ENCODE peak calls at places on chromosome X, in five cellular contexts. One of them, this sample, is unnamed. For H3K27me3 and H3K4me1, the result is how much of the 10 kb centered on the place peaks cover.

GRCh38 chrX:74343970-74344622 is 40.1 kb downstream of the ZCCHC13 start:
- DNase-seq in PC-3: peak
- DNase-seq in SK-N-SH: peak
- DNase-seq in CD8-positive, alpha-beta T cell: peak
- DNase-seq in left ventricle myocardium inferior: no peak
- DNase-seq in this sample: peak

GRCh38 chrX:45323387-45323786 is 122.7 kb upstream of the DIPK2B start:
- DNase-seq in SK-N-SH: no peak
- DNase-seq in PC-3: peak
- DNase-seq in CD8-positive, alpha-beta T cell: no peak
- DNase-seq in left ventricle myocardium inferior: no peak
- DNase-seq in this sample: no peak

GRCh38 chrX:118655561-118656246 is 71.7 kb upstream of the IL13RA1 start:
- DNase-seq in left ventricle myocardium inferior: no peak
- DNase-seq in SK-N-SH: no peak
- DNase-seq in CD8-positive, alpha-beta T cell: no peak
- DNase-seq in PC-3: peak
- DNase-seq in this sample: no peak

GRCh38 chrX:52553995-52554642 is 37.3 kb upstream of the XAGE1B start:
- DNase-seq in SK-N-SH: no peak
- DNase-seq in CD8-positive, alpha-beta T cell: no peak
- DNase-seq in left ventricle myocardium inferior: no peak
- DNase-seq in PC-3: no peak
- DNase-seq in this sample: no peak

GRCh38 chrX:65596270-65596669 is 61.7 kb upstream of the LAS1L start:
- DNase-seq in PC-3: peak
- DNase-seq in CD8-positive, alpha-beta T cell: no peak
- DNase-seq in SK-N-SH: no peak
- DNase-seq in left ventricle myocardium inferior: no peak
- DNase-seq in this sample: no peak

GRCh38 chrX:34656842-34657780 is at the start of gene TMEM47:
- DNase-seq in CD8-positive, alpha-beta T cell: no peak
- DNase-seq in PC-3: peak
- DNase-seq in left ventricle myocardium inferior: peak
- DNase-seq in SK-N-SH: peak
- DNase-seq in this sample: peak

GRCh38 chrX:65679071-65679540 is 11.7 kb downstream of the MSN start:
- DNase-seq in left ventricle myocardium inferior: no peak
- DNase-seq in CD8-positive, alpha-beta T cell: no peak
- DNase-seq in SK-N-SH: no peak
- DNase-seq in PC-3: peak
- DNase-seq in this sample: no peak

GRCh38 chrX:37757082-37757481 is 22.8 kb upstream of the CYBB start:
- DNase-seq in SK-N-SH: no peak
- DNase-seq in CD8-positive, alpha-beta T cell: no peak
- DNase-seq in left ventricle myocardium inferior: no peak
- DNase-seq in PC-3: no peak
- DNase-seq in this sample: no peak

GRCh38 chrX:50497067-50497466 is 26.4 kb upstream of the DGKK start:
- DNase-seq in CD8-positive, alpha-beta T cell: no peak
- DNase-seq in PC-3: no peak
- DNase-seq in left ventricle myocardium inferior: no peak
- DNase-seq in SK-N-SH: no peak
- DNase-seq in this sample: no peak

GRCh38 chrX:110087485-110088356 is 84.8 kb downstream of the TMEM164 start:
- DNase-seq in SK-N-SH: no peak
- DNase-seq in left ventricle myocardium inferior: no peak
- DNase-seq in CD8-positive, alpha-beta T cell: no peak
- DNase-seq in PC-3: peak
- DNase-seq in this sample: no peak

GRCh38 chrX:41909068-41909467 is 14.3 kb downstream of the CASK start:
- DNase-seq in left ventricle myocardium inferior: no peak
- DNase-seq in CD8-positive, alpha-beta T cell: no peak
- DNase-seq in PC-3: no peak
- DNase-seq in SK-N-SH: no peak
- DNase-seq in this sample: no peak

GRCh38 chrX:119990995-119991787 is 47.6 kb upstream of the NKAP start:
- DNase-seq in PC-3: no peak
- DNase-seq in CD8-positive, alpha-beta T cell: no peak
- DNase-seq in SK-N-SH: peak
- DNase-seq in left ventricle myocardium inferior: no peak
- DNase-seq in this sample: peak

GRCh38 chrX:151227637-151228036 is 51.3 kb downstream of the GPR50 start:
- DNase-seq in PC-3: no peak
- DNase-seq in left ventricle myocardium inferior: no peak
- DNase-seq in SK-N-SH: no peak
- DNase-seq in CD8-positive, alpha-beta T cell: no peak
- DNase-seq in this sample: no peak

GRCh38 chrX:8913665-8914409 is 112.7 kb upstream of the FAM9A start:
- DNase-seq in PC-3: no peak
- DNase-seq in left ventricle myocardium inferior: peak
- DNase-seq in CD8-positive, alpha-beta T cell: no peak
- DNase-seq in SK-N-SH: no peak
- DNase-seq in this sample: no peak
- H3K27ac ChIP-seq in PC-3: no peak
- H3K27ac ChIP-seq in left ventricle myocardium inferior: peak
- H3K27ac ChIP-seq in CD8-positive, alpha-beta T cell: no peak
- H3K27ac ChIP-seq in SK-N-SH: no peak
- H3K27ac ChIP-seq in this sample: peak

DNA sequence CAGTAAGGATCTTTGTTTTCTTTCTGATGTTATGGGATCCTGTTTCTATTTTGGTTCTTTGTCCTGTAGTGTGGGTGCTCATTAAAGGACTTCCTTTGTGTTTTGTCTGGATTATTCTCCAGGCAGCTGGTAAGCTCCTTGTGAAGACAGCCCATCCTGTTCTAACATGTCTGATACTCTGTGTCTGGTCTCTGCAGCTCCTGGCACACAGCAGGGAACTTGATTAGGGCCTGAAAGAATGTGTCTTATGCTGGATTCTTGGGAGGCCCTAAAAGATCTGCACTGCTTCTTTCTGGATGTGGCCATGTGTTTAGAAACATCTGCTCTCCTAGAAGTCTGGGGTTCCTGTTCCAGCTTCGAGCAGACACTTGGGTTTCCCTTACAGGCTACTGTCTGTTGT is 38.1 kb upstream of the ATXN3L start:
- DNase-seq in left ventricle myocardium inferior: no peak
- DNase-seq in CD8-positive, alpha-beta T cell: no peak
- DNase-seq in PC-3: no peak
- DNase-seq in SK-N-SH: no peak
- DNase-seq in this sample: no peak
- H3K27me3 ChIP-seq in left ventricle myocardium inferior: under half
- H3K27me3 ChIP-seq in CD8-positive, alpha-beta T cell: under half
- H3K27me3 ChIP-seq in PC-3: under half
- H3K27me3 ChIP-seq in SK-N-SH: under half
- H3K27me3 ChIP-seq in this sample: under half

GRCh38 chrX:1486749-1487361 is 34.1 kb upstream of the ASMTL start:
- DNase-seq in CD8-positive, alpha-beta T cell: no peak
- DNase-seq in PC-3: no peak
- DNase-seq in left ventricle myocardium inferior: peak
- DNase-seq in SK-N-SH: no peak
- DNase-seq in this sample: peak
- H3K4me1 ChIP-seq in CD8-positive, alpha-beta T cell: under half
- H3K4me1 ChIP-seq in PC-3: under half
- H3K4me1 ChIP-seq in left ventricle myocardium inferior: under half
- H3K4me1 ChIP-seq in SK-N-SH: under half
- H3K4me1 ChIP-seq in this sample: under half

GRCh38 chrX:10110984-10111363 is 45.8 kb upstream of the CLCN4 start:
- DNase-seq in PC-3: no peak
- DNase-seq in CD8-positive, alpha-beta T cell: peak
- DNase-seq in SK-N-SH: no peak
- DNase-seq in left ventricle myocardium inferior: no peak
- DNase-seq in this sample: no peak

GRCh38 chrX:10108288-10108687 is 48.5 kb upstream of the CLCN4 start:
- DNase-seq in left ventricle myocardium inferior: no peak
- DNase-seq in PC-3: no peak
- DNase-seq in SK-N-SH: no peak
- DNase-seq in CD8-positive, alpha-beta T cell: no peak
- DNase-seq in this sample: no peak

GRCh38 chrX:10111364-10112148 is 45.2 kb upstream of the CLCN4 start:
- DNase-seq in CD8-positive, alpha-beta T cell: peak
- DNase-seq in PC-3: no peak
- DNase-seq in left ventricle myocardium inferior: peak
- DNase-seq in SK-N-SH: no peak
- DNase-seq in this sample: no peak

GRCh38 chrX:10110316-10110932 is 46.4 kb upstream of the CLCN4 start:
- DNase-seq in CD8-positive, alpha-beta T cell: no peak
- DNase-seq in PC-3: no peak
- DNase-seq in left ventricle myocardium inferior: no peak
- DNase-seq in SK-N-SH: no peak
- DNase-seq in this sample: no peak

GRCh38 chrX:10109695-10110094 is 47.1 kb upstream of the CLCN4 start:
- DNase-seq in PC-3: no peak
- DNase-seq in left ventricle myocardium inferior: peak
- DNase-seq in CD8-positive, alpha-beta T cell: no peak
- DNase-seq in SK-N-SH: no peak
- DNase-seq in this sample: no peak
- H3K27ac ChIP-seq in PC-3: no peak
- H3K27ac ChIP-seq in left ventricle myocardium inferior: peak
- H3K27ac ChIP-seq in CD8-positive, alpha-beta T cell: no peak
- H3K27ac ChIP-seq in SK-N-SH: no peak
- H3K27ac ChIP-seq in this sample: no peak

GRCh38 chrX:100591256-100592051 is 6.7 kb downstream of the TNMD start:
- DNase-seq in PC-3: no peak
- DNase-seq in left ventricle myocardium inferior: no peak
- DNase-seq in SK-N-SH: no peak
- DNase-seq in CD8-positive, alpha-beta T cell: no peak
- DNase-seq in this sample: no peak
- H3K27me3 ChIP-seq in PC-3: under half
- H3K27me3 ChIP-seq in left ventricle myocardium inferior: under half
- H3K27me3 ChIP-seq in SK-N-SH: under half
- H3K27me3 ChIP-seq in CD8-positive, alpha-beta T cell: under half
- H3K27me3 ChIP-seq in this sample: under half

GRCh38 chrX:2697741-2698294 is 6.7 kb downstream of the CD99 start:
- DNase-seq in SK-N-SH: no peak
- DNase-seq in left ventricle myocardium inferior: no peak
- DNase-seq in CD8-positive, alpha-beta T cell: no peak
- DNase-seq in PC-3: no peak
- DNase-seq in this sample: no peak
- H3K4me1 ChIP-seq in SK-N-SH: under half
- H3K4me1 ChIP-seq in left ventricle myocardium inferior: half or more
- H3K4me1 ChIP-seq in CD8-positive, alpha-beta T cell: half or more
- H3K4me1 ChIP-seq in PC-3: under half
- H3K4me1 ChIP-seq in this sample: under half

DNA sequence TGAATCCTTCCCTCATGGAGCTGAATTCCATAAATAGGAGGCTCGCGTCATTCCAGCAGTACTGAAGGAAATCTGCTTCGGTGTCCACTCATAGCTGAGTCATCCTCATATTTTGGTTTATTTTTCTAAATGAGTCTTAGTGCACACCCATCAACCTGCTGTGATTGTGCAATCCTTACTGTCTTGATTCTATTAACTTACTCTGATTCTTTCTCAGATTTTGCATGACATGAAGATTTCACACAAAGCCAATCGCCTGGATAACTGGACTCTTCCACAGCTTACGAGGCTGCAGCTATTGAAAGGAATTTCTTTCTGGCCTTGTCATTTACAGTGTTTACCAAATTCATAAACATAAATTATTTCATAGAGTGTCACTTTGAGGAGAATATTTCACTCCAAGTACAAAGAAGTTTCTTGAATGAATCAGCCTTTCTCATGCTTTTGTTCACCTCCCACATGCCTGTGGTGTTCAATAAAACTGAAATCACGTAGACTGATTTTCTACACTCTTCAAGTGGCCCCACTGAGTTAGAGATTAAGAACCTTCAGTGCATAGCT is 207.6 kb upstream of the SLITRK2 start:
- DNase-seq in PC-3: peak
- DNase-seq in left ventricle myocardium inferior: no peak
- DNase-seq in CD8-positive, alpha-beta T cell: no peak
- DNase-seq in SK-N-SH: no peak
- DNase-seq in this sample: no peak
- H3K27ac ChIP-seq in PC-3: peak
- H3K27ac ChIP-seq in left ventricle myocardium inferior: no peak
- H3K27ac ChIP-seq in CD8-positive, alpha-beta T cell: no peak
- H3K27ac ChIP-seq in SK-N-SH: no peak
- H3K27ac ChIP-seq in this sample: no peak

DNA sequence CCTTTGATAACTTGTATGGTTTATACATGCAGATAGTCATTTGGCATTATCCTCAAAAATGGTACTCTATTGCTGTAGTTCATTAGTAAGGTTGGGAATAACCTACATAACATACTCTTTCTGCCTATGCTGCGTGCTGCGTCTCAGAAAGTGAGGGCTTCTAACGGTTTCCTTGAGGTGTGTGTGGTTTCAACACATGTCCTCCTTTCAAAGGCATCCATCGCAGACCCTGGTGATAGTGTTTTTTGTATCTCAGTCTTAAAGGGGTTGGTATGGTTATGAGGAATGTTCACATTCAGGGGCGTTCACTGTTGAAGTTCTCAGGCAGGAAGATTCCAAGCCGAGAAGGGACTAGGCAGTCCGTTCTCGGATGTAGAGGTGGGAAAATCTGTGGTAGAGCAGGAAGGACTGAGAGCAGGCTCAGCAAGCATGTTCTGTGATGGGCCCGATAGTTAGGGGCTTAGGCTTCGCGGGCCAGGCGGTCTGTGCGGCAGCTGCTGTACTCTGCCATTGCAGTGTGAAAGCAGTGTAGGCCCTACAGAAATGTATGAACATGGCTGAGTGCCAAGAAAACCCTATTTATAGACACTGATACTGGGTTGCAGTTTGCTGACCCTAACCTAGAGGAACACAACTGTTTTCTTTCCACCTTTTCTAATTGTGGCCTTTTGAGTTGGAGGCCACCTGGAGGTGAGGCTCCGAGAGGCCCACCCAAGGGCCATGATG is 123.2 kb downstream of the GPR143 start:
- DNase-seq in PC-3: no peak
- DNase-seq in left ventricle myocardium inferior: no peak
- DNase-seq in SK-N-SH: no peak
- DNase-seq in CD8-positive, alpha-beta T cell: no peak
- DNase-seq in this sample: no peak
- H3K27me3 ChIP-seq in PC-3: under half
- H3K27me3 ChIP-seq in left ventricle myocardium inferior: under half
- H3K27me3 ChIP-seq in SK-N-SH: under half
- H3K27me3 ChIP-seq in CD8-positive, alpha-beta T cell: under half
- H3K27me3 ChIP-seq in this sample: under half

DNA sequence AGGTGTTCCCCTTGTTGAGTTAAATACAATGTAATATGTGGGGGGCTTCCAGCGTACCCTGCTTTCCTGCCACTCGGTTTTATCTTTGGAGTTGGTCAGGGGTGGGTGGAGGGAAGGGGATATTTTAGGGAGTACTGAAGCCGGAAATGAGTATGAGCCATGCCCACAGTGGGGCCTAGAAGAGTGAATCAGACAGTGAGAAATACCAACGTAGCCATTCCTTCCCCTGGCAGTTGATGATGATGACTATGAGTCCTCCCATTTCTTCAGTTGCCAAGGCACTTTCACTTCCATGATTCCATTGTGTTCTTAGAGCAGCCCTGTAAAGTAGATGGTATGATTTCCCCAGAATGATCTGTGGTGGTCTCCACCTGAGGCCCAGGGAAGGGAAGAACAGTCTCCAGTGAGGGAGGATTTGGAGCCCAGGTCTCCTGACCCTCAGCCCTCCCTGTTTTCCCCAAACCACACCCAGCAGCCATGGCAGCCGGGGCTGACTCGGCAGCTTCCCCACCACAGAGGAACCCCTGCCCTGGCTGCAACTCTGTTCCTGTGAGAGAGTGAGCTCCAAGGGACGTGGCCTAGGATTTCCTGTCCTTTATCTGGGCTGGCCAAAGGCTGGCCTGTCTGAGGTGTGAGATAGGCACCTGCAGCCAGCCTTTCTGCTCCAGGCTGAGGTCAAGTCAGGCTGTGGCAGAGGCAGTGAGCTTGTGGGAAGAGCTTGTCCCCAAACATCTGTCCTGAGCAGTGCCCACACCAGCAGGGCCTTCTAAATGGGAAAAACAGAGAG is 52.7 kb downstream of the STARD8 start:
- DNase-seq in PC-3: no peak
- DNase-seq in CD8-positive, alpha-beta T cell: no peak
- DNase-seq in left ventricle myocardium inferior: no peak
- DNase-seq in SK-N-SH: no peak
- DNase-seq in this sample: peak
- H3K4me1 ChIP-seq in PC-3: under half
- H3K4me1 ChIP-seq in CD8-positive, alpha-beta T cell: under half
- H3K4me1 ChIP-seq in left ventricle myocardium inferior: half or more
- H3K4me1 ChIP-seq in SK-N-SH: under half
- H3K4me1 ChIP-seq in this sample: under half

This sample was measured in aorta.